ENCODE peak calls at places on chromosomes 5 and 9, in six cellular contexts. One of them, this sample, is unnamed.

GRCh38 chr5:28779161-28779754 is 1740.9 kb upstream of the CDH9 start:
- DNase-seq in K562: no peak
- DNase-seq in GM12878: no peak
- DNase-seq in SK-N-SH: no peak
- DNase-seq in IMR-90: no peak
- DNase-seq in A549: peak; percentile 5
- DNase-seq in this sample: no peak

GRCh38 chr9:83266618-83267543 is 203.9 kb upstream of the RASEF start:
- DNase-seq in SK-N-SH: no peak
- DNase-seq in GM12878: no peak
- DNase-seq in IMR-90: no peak
- DNase-seq in K562: no peak
- DNase-seq in A549: no peak
- DNase-seq in this sample: peak; percentile 78

GRCh38 chr9:132673355-132673754 is 3.1 kb downstream of the GTF3C4 start:
- DNase-seq in IMR-90: peak; percentile 43
- DNase-seq in SK-N-SH: peak; percentile 53
- DNase-seq in K562: peak; percentile 15
- DNase-seq in GM12878: no peak
- DNase-seq in A549: peak; percentile 68
- DNase-seq in this sample: peak; percentile 64

GRCh38 chr5:59328801-59329296 is 564.7 kb downstream of the PDE4D start:
- DNase-seq in K562: no peak
- DNase-seq in A549: peak; percentile 21
- DNase-seq in GM12878: no peak
- DNase-seq in IMR-90: peak; percentile 50
- DNase-seq in SK-N-SH: no peak
- DNase-seq in this sample: no peak

GRCh38 chr5:124824637-124825158 is 78.3 kb upstream of the ZNF608 start:
- DNase-seq in GM12878: no peak
- DNase-seq in SK-N-SH: peak; percentile 46
- DNase-seq in A549: no peak
- DNase-seq in IMR-90: peak; percentile 85
- DNase-seq in K562: no peak
- DNase-seq in this sample: no peak

GRCh38 chr5:177329883-177330282 is 18.2 kb upstream of the MXD3 start:
- DNase-seq in SK-N-SH: no peak
- DNase-seq in GM12878: no peak
- DNase-seq in K562: no peak
- DNase-seq in IMR-90: no peak
- DNase-seq in A549: no peak
- DNase-seq in this sample: no peak

GRCh38 chr5:112933651-112934365 is 11.8 kb upstream of the REEP5 start:
- DNase-seq in K562: no peak
- DNase-seq in IMR-90: peak; percentile 88
- DNase-seq in GM12878: no peak
- DNase-seq in SK-N-SH: no peak
- DNase-seq in A549: no peak
- DNase-seq in this sample: no peak

GRCh38 chr9:123652416-123652815 is 277.5 kb downstream of the DENND1A start:
- DNase-seq in IMR-90: no peak
- DNase-seq in GM12878: no peak
- DNase-seq in K562: no peak
- DNase-seq in A549: no peak
- DNase-seq in SK-N-SH: no peak
- DNase-seq in this sample: no peak

GRCh38 chr9:78210841-78211301 is 25.0 kb upstream of the CEP78 start:
- DNase-seq in K562: no peak
- DNase-seq in SK-N-SH: no peak
- DNase-seq in GM12878: peak; percentile 77
- DNase-seq in A549: no peak
- DNase-seq in IMR-90: no peak
- DNase-seq in this sample: no peak

GRCh38 chr5:149581931-149582768 is 852 bp downstream of the ARHGEF37 start:
- DNase-seq in SK-N-SH: no peak
- DNase-seq in IMR-90: no peak
- DNase-seq in GM12878: no peak
- DNase-seq in A549: no peak
- DNase-seq in K562: no peak
- DNase-seq in this sample: no peak

GRCh38 chr5:143758015-143758414 is 53.9 kb upstream of the HMHB1 start:
- DNase-seq in K562: no peak
- DNase-seq in GM12878: no peak
- DNase-seq in IMR-90: no peak
- DNase-seq in A549: no peak
- DNase-seq in SK-N-SH: no peak
- DNase-seq in this sample: no peak

GRCh38 chr9:34084562-34084961 is 35.9 kb upstream of the UBAP2 start:
- DNase-seq in A549: no peak
- DNase-seq in IMR-90: no peak
- DNase-seq in GM12878: no peak
- DNase-seq in SK-N-SH: no peak
- DNase-seq in K562: no peak
- DNase-seq in this sample: no peak

GRCh38 chr5:87231037-87231808 is 36.5 kb upstream of the RASA1 start:
- DNase-seq in K562: no peak
- DNase-seq in IMR-90: no peak
- DNase-seq in A549: no peak
- DNase-seq in GM12878: peak; percentile 83
- DNase-seq in SK-N-SH: no peak
- DNase-seq in this sample: no peak

GRCh38 chr9:82987790-82988189 is 75.2 kb downstream of the RASEF start:
- DNase-seq in GM12878: no peak
- DNase-seq in K562: no peak
- DNase-seq in SK-N-SH: no peak
- DNase-seq in IMR-90: no peak
- DNase-seq in A549: no peak
- DNase-seq in this sample: no peak

GRCh38 chr9:99868845-99869244 is 37.6 kb upstream of the STX17 start:
- DNase-seq in K562: no peak
- DNase-seq in SK-N-SH: no peak
- DNase-seq in A549: no peak
- DNase-seq in IMR-90: peak; percentile 30
- DNase-seq in GM12878: peak; percentile 44
- DNase-seq in this sample: no peak

GRCh38 chr5:141835928-141836667 is 42.1 kb downstream of the PCDH1 start:
- DNase-seq in K562: no peak
- DNase-seq in GM12878: no peak
- DNase-seq in IMR-90: peak; percentile 53
- DNase-seq in SK-N-SH: no peak
- DNase-seq in A549: no peak
- DNase-seq in this sample: no peak

GRCh38 chr9:35112257-35113020 is 3.2 kb downstream of the ATOSB start:
- DNase-seq in GM12878: no peak
- DNase-seq in SK-N-SH: no peak
- DNase-seq in IMR-90: peak; percentile 64
- DNase-seq in A549: no peak
- DNase-seq in K562: no peak
- DNase-seq in this sample: no peak

GRCh38 chr5:127898551-127899213 is 184.9 kb upstream of the SLC12A2 start:
- DNase-seq in A549: no peak
- DNase-seq in GM12878: no peak
- DNase-seq in K562: no peak
- DNase-seq in SK-N-SH: no peak
- DNase-seq in IMR-90: peak; percentile 61
- DNase-seq in this sample: no peak

GRCh38 chr5:126002222-126002897 is 420.8 kb upstream of the GRAMD2B start:
- DNase-seq in IMR-90: peak; percentile 85
- DNase-seq in K562: no peak
- DNase-seq in SK-N-SH: no peak
- DNase-seq in A549: no peak
- DNase-seq in GM12878: no peak
- DNase-seq in this sample: no peak

GRCh38 chr9:136721339-136722092 is 9.1 kb downstream of the DIPK1B start:
- DNase-seq in IMR-90: peak; percentile 80
- DNase-seq in GM12878: no peak
- DNase-seq in SK-N-SH: no peak
- DNase-seq in K562: no peak
- DNase-seq in A549: no peak
- DNase-seq in this sample: no peak

GRCh38 chr9:94632736-94633135 is 6.6 kb downstream of the FBP1 start:
- DNase-seq in K562: no peak
- DNase-seq in SK-N-SH: no peak
- DNase-seq in IMR-90: no peak
- DNase-seq in A549: no peak
- DNase-seq in GM12878: no peak
- DNase-seq in this sample: no peak

GRCh38 chr9:136660971-136661540 is 1.7 kb upstream of the EGFL7 start:
- DNase-seq in GM12878: no peak
- DNase-seq in K562: no peak
- DNase-seq in A549: no peak
- DNase-seq in SK-N-SH: no peak
- DNase-seq in IMR-90: no peak
- DNase-seq in this sample: no peak

GRCh38 chr5:145068696-145069095 is 766.4 kb downstream of the PRELID2 start:
- DNase-seq in SK-N-SH: no peak
- DNase-seq in GM12878: no peak
- DNase-seq in IMR-90: no peak
- DNase-seq in A549: no peak
- DNase-seq in K562: no peak
- DNase-seq in this sample: no peak
- TF ChIP-seq USF2 in SK-N-SH: no peak
- TF ChIP-seq USF2 in GM12878: no peak
- TF ChIP-seq USF2 in IMR-90: no peak
- TF ChIP-seq USF2 in A549: no peak
- TF ChIP-seq USF2 in K562: no peak
- TF ChIP-seq USF2 in this sample: no peak

DNA sequence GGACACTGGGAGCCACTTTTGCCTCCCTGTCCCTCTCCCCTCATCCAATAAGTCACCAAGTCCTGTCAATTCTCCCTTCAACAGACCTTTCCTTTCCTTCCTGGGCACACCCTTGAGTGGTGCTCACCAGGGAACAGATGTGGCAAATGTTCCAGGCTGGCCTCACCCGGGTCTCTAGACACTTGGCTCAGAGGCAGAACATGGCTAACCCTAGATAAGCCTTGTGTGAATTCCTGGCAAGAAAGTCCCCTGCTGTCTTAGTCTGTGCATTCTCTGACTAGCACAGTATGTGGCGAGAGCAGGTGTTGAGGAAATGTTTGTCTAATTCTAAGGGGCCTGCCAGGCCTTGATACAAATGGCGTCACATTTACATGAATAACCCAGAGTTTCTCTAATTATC is 41.2 kb upstream of the PTGS1 start:
- DNase-seq in SK-N-SH: no peak
- DNase-seq in IMR-90: no peak
- DNase-seq in A549: no peak
- DNase-seq in GM12878: no peak
- DNase-seq in K562: no peak
- DNase-seq in this sample: no peak
- TF ChIP-seq SMC3 in SK-N-SH: no peak
- TF ChIP-seq SMC3 in IMR-90: no peak
- TF ChIP-seq SMC3 in A549: no peak
- TF ChIP-seq SMC3 in GM12878: no peak
- TF ChIP-seq SMC3 in K562: no peak
- TF ChIP-seq SMC3 in this sample: no peak

GRCh38 chr9:116380496-116380995 is 227.0 kb downstream of the PAPPA start:
- DNase-seq in IMR-90: no peak
- DNase-seq in A549: no peak
- DNase-seq in GM12878: no peak
- DNase-seq in SK-N-SH: no peak
- DNase-seq in K562: no peak
- DNase-seq in this sample: no peak

GRCh38 chr9:116372786-116373185 is 219.2 kb downstream of the PAPPA start:
- DNase-seq in A549: no peak
- DNase-seq in K562: no peak
- DNase-seq in IMR-90: no peak
- DNase-seq in GM12878: no peak
- DNase-seq in SK-N-SH: no peak
- DNase-seq in this sample: no peak

GRCh38 chr9:116381350-116381749 is 227.8 kb downstream of the PAPPA start:
- DNase-seq in GM12878: no peak
- DNase-seq in IMR-90: no peak
- DNase-seq in K562: no peak
- DNase-seq in SK-N-SH: no peak
- DNase-seq in A549: no peak
- DNase-seq in this sample: no peak

GRCh38 chr9:116378873-116379272 is 225.3 kb downstream of the PAPPA start:
- DNase-seq in GM12878: no peak
- DNase-seq in IMR-90: no peak
- DNase-seq in K562: no peak
- DNase-seq in A549: no peak
- DNase-seq in SK-N-SH: no peak
- DNase-seq in this sample: no peak

DNA sequence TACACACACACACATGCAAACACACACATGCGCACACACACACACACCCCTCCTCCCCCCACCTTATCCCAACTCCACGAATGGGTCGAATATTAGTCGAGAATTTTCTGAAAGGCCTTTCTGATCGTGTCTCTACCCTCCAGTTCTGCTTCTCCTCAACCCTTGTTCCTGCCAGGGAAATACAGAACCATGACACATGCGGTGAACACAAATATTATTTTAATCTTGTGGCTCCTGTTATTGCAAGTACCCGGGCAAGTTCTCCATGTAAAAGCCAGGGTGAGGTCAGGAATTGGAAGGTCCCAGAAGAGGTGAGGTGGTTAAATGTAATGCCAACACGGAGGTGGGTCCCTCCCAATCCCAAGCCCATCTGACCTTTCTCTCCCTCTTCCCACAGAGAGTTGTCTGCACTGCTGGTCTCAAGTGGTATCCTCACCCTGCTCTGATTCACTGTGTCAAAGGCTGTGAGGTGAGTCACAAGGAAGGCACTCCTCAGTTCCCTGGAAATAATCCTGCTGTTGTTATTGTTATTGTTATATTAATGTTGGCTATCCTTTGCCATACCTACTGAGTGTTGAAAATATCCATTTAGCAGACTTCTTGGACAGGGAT is 223.7 kb downstream of the PAPPA start:
- DNase-seq in K562: no peak
- DNase-seq in GM12878: no peak
- DNase-seq in A549: peak; percentile 64
- DNase-seq in SK-N-SH: no peak
- DNase-seq in IMR-90: peak; percentile 75
- DNase-seq in this sample: no peak
- TF ChIP-seq USF2 in K562: no peak
- TF ChIP-seq USF2 in GM12878: no peak
- TF ChIP-seq USF2 in A549: no peak
- TF ChIP-seq USF2 in SK-N-SH: no peak
- TF ChIP-seq USF2 in IMR-90: no peak
- TF ChIP-seq USF2 in this sample: no peak

GRCh38 chr9:120446681-120447080 is 133.3 kb downstream of the CDK5RAP2 start:
- DNase-seq in SK-N-SH: no peak
- DNase-seq in K562: no peak
- DNase-seq in GM12878: no peak
- DNase-seq in A549: no peak
- DNase-seq in IMR-90: peak; percentile 52
- DNase-seq in this sample: no peak
- TF ChIP-seq SMC3 in SK-N-SH: no peak
- TF ChIP-seq SMC3 in K562: no peak
- TF ChIP-seq SMC3 in GM12878: no peak
- TF ChIP-seq SMC3 in A549: no peak
- TF ChIP-seq SMC3 in IMR-90: no peak
- TF ChIP-seq SMC3 in this sample: no peak

GRCh38 chr5:106545325-106545724 is 1125.4 kb downstream of the EFNA5 start:
- DNase-seq in GM12878: no peak
- DNase-seq in SK-N-SH: no peak
- DNase-seq in K562: no peak
- DNase-seq in A549: no peak
- DNase-seq in IMR-90: no peak
- DNase-seq in this sample: no peak
- TF ChIP-seq USF2 in GM12878: no peak
- TF ChIP-seq USF2 in SK-N-SH: no peak
- TF ChIP-seq USF2 in K562: no peak
- TF ChIP-seq USF2 in A549: no peak
- TF ChIP-seq USF2 in IMR-90: no peak
- TF ChIP-seq USF2 in this sample: no peak

This sample was measured in HepG2.